ENCODE peak calls at places on chromosome 20, in five cellular contexts. Y is left ventricle myocardium superior; S is Panc1; A is activated CD4-positive, CD25-positive, alpha-beta regulatory T cell treated with anti-CD3 and anti-CD28 coated beads, Interleukin-2, amount 50 U/mL, for 24 hours; C is lung. R is an unnamed sample.

GRCh38 chr20:4060054-4060795 is 44.9 kb upstream of the RNF24 start:
- ATAC-seq in S (no peak), C (no peak), A (no peak), Y (peak; percentile 53), R (peak; percentile 77)

GRCh38 chr20:9889270-9889981 is 50.5 kb upstream of the PAK5 start:
- ATAC-seq in A (no peak), S (no peak), Y (no peak), C (no peak), R (peak; percentile 47)

GRCh38 chr20:46074006-46074405 is 15.8 kb downstream of the NCOA5 start:
- ATAC-seq in C (no peak), S (no peak), A (no peak), Y (no peak), R (no peak)

GRCh38 chr20:51500936-51501335 is 41.6 kb downstream of the NFATC2 start:
- ATAC-seq in Y (no peak), S (peak; percentile 33), A (peak; percentile 39), C (no peak), R (peak; percentile 65)

GRCh38 chr20:47258745-47259695 is 97.5 kb downstream of the ZMYND8 start:
- ATAC-seq in A (no peak), C (no peak), Y (peak; percentile 60), S (peak; percentile 40), R (peak; percentile 82)

GRCh38 chr20:833121-833449 is 430 bp upstream of the FAM110A start:
- ATAC-seq in S (no peak), C (no peak), Y (no peak), A (peak; percentile 24), R (no peak)

GRCh38 chr20:36230019-36230418 is 6.3 kb upstream of the AAR2 start:
- ATAC-seq in Y (no peak), C (no peak), S (no peak), A (no peak), R (no peak)

GRCh38 chr20:23823621-23824324 is 2.8 kb downstream of the CST2 start:
- ATAC-seq in C (no peak), S (no peak), Y (no peak), A (no peak), R (no peak)

GRCh38 chr20:39849664-39850063 is 839.4 kb downstream of the MAFB start:
- ATAC-seq in A (no peak), Y (peak; percentile 99), S (no peak), C (peak; percentile 61), R (no peak)

GRCh38 chr20:41411458-41411857 is 44.8 kb upstream of the EMILIN3 start:
- ATAC-seq in Y (peak; percentile 84), C (no peak), S (no peak), A (no peak), R (no peak)

GRCh38 chr20:36916199-36916598 is 35.3 kb downstream of the SAMHD1 start:
- ATAC-seq in S (no peak), C (no peak), A (no peak), Y (no peak), R (no peak)

GRCh38 chr20:33685328-33686007 is 717 bp downstream of the E2F1 start:
- ATAC-seq in A (peak; percentile 41), Y (no peak), S (peak; percentile 73), C (no peak), R (peak; percentile 55)

GRCh38 chr20:53916173-53916512 is 154.3 kb downstream of the BCAS1 start:
- ATAC-seq in Y (peak; percentile 1), S (peak; percentile 26), A (no peak), C (no peak), R (peak; percentile 24)

GRCh38 chr20:51321343-51322163 is 221.0 kb downstream of the NFATC2 start:
- ATAC-seq in S (no peak), A (no peak), C (no peak), Y (no peak), R (no peak)

GRCh38 chr20:24066075-24066700 is 77.6 kb upstream of the GGTLC1 start:
- ATAC-seq in C (no peak), A (peak; percentile 53), S (no peak), Y (no peak), R (no peak)

GRCh38 chr20:40286991-40287531 is 402.0 kb downstream of the MAFB start:
- ATAC-seq in A (no peak), Y (peak; percentile 99), S (no peak), C (peak; percentile 27), R (no peak)

GRCh38 chr20:64069614-64070243 is 6.7 kb downstream of the TCEA2 start:
- ATAC-seq in A (no peak), Y (peak; percentile 14), S (peak; percentile 68), C (no peak), R (no peak)

GRCh38 chr20:48949304-48950170 is 28.0 kb downstream of the ARFGEF2 start:
- ATAC-seq in Y (no peak), C (no peak), S (no peak), A (no peak), R (no peak)

GRCh38 chr20:34536798-34537394 is 20.7 kb downstream of the DYNLRB1 start:
- ATAC-seq in A (peak; percentile 52), Y (peak; percentile 72), S (peak; percentile 67), C (no peak), R (no peak)

GRCh38 chr20:59015812-59016711 is 3.2 kb upstream of the TUBB1 start:
- ATAC-seq in S (no peak), Y (no peak), C (no peak), A (no peak), R (no peak)

GRCh38 chr20:24017160-24017761 is 28.7 kb upstream of the GGTLC1 start:
- ATAC-seq in C (no peak), Y (no peak), S (no peak), A (peak; percentile 64), R (no peak)

GRCh38 chr20:56554869-56555268 is 21.8 kb downstream of the FAM209B start:
- ATAC-seq in S (peak; percentile 78), Y (peak; percentile 94), A (peak; percentile 66), C (peak; percentile 64), R (peak; percentile 79)

GRCh38 chr20:57558614-57559285 is 2.2 kb upstream of the PCK1 start:
- ATAC-seq in S (no peak), C (no peak), A (no peak), Y (no peak), R (no peak)

GRCh38 chr20:62899633-62900051 is 26.7 kb downstream of the DIDO1 start:
- ATAC-seq in C (no peak), S (peak; percentile 16), A (no peak), Y (peak; percentile 58), R (no peak)

GRCh38 chr20:33559212-33559611 is 69.3 kb downstream of the CBFA2T2 start:
- ATAC-seq in C (no peak), A (no peak), S (no peak), Y (no peak), R (no peak)

GRCh38 chr20:50187403-50188051 is 3.1 kb upstream of the CEBPB start:
- ATAC-seq in Y (no peak), A (no peak), S (no peak), C (no peak), R (no peak)

GRCh38 chr20:14799671-14800070 is 462.3 kb upstream of the FLRT3 start:
- ATAC-seq in C (no peak), S (no peak), Y (no peak), A (no peak), R (no peak)